ENCODE peak calls at places on chromosome 20, in eight cellular contexts. I is CD4-positive, alpha-beta T cell; P is left ventricle myocardium superior; M is left lung; R is lower lobe of right lung; B is pancreas; D is body of pancreas; Z is Right ventricle myocardium superior. Y is an unnamed sample.

GRCh38 chr20:53723045-53723444 is 129.4 kb upstream of the ZNF217 start:
- ATAC-seq in I (no peak), P (no peak), M (no peak), R (no peak), B (no peak), D (no peak), Z (no peak), Y (no peak)

GRCh38 chr20:19784511-19785172 is 26.6 kb downstream of the RIN2 start:
- ATAC-seq in I (no peak), P (peak), M (peak), R (peak), B (peak), D (peak), Z (peak), Y (peak)

GRCh38 chr20:3352203-3352602 is 55.3 kb downstream of the DNAAF9 start:
- ATAC-seq in I (no peak), P (peak), M (no peak), R (no peak), B (no peak), D (no peak), Z (peak), Y (no peak)

GRCh38 chr20:2329286-2329685 is 33.5 kb downstream of the TGM3 start:
- ATAC-seq in I (no peak), P (no peak), M (no peak), R (no peak), B (no peak), D (no peak), Z (no peak), Y (no peak)

GRCh38 chr20:53030061-53030460 is 57.9 kb downstream of the TSHZ2 start:
- ATAC-seq in I (no peak), P (no peak), M (no peak), R (no peak), B (no peak), D (no peak), Z (no peak), Y (peak)

GRCh38 chr20:62066983-62067433 is 1.3 kb upstream of the TAF4 start:
- ATAC-seq in I (no peak), P (peak), M (peak), R (no peak), B (peak), D (no peak), Z (peak), Y (no peak)

GRCh38 chr20:34907616-34908469 is 31.4 kb downstream of the ACSS2 start:
- ATAC-seq in I (no peak), P (peak), M (peak), R (peak), B (peak), D (peak), Z (peak), Y (no peak)

GRCh38 chr20:61253640-61254511 is 1.8 kb downstream of the CDH4 start:
- ATAC-seq in I (no peak), P (peak), M (peak), R (no peak), B (peak), D (no peak), Z (peak), Y (no peak)

GRCh38 chr20:35151739-35152138 is 4.6 kb upstream of the EDEM2 start:
- ATAC-seq in I (no peak), P (peak), M (no peak), R (no peak), B (no peak), D (no peak), Z (peak), Y (no peak)

GRCh38 chr20:59819496-59820203 is 113.8 kb downstream of the SYCP2 start:
- ATAC-seq in I (no peak), P (no peak), M (no peak), R (no peak), B (no peak), D (no peak), Z (no peak), Y (no peak)

GRCh38 chr20:34260208-34260942 is 19.2 kb downstream of the ASIP start:
- ATAC-seq in I (no peak), P (no peak), M (no peak), R (no peak), B (no peak), D (no peak), Z (no peak), Y (no peak)

GRCh38 chr20:5590899-5591298 is 159.3 kb upstream of the SHLD1 start:
- ATAC-seq in I (no peak), P (no peak), M (no peak), R (no peak), B (no peak), D (no peak), Z (no peak), Y (peak)

GRCh38 chr20:25160897-25161296 is 34.6 kb upstream of the ENTPD6 start:
- ATAC-seq in I (no peak), P (no peak), M (no peak), R (no peak), B (no peak), D (no peak), Z (no peak), Y (peak)

GRCh38 chr20:6122111-6122872 is 538 bp downstream of the FERMT1 start:
- ATAC-seq in I (no peak), P (peak), M (peak), R (peak), B (peak), D (peak), Z (peak), Y (no peak)

GRCh38 chr20:3901028-3901746 is 12.0 kb downstream of the PANK2 start:
- ATAC-seq in I (no peak), P (peak), M (peak), R (peak), B (no peak), D (no peak), Z (no peak), Y (no peak)

Y was measured in activated T-helper 17 cell treated with anti-CD3 and anti-CD28 coated beads, Interleukin-2, amount 50 U/mL, for 72 hours.